ENCODE peak calls at places on chromosome 9, in eight cellular contexts. I is A549, D is GM12878, M is endothelial cell of umbilical vein, U is HCT116, Q is H1, W is HepG2, C is K562. B is an unnamed sample.

GRCh38 chr9:14806941-14807340 is 84.4 kb upstream of the CER1 start:
- DNase-seq in I (no peak), D (no peak), M (no peak), U (no peak), Q (no peak), W (no peak), C (no peak), B (no peak)

GRCh38 chr9:84002344-84002743 is 21.7 kb downstream of the RMI1 start:
- DNase-seq in I (no peak), D (no peak), M (peak; percentile 35), U (no peak), Q (no peak), W (no peak), C (no peak), B (no peak)

GRCh38 chr9:98438701-98439100 is 183.3 kb upstream of the TBC1D2 start:
- DNase-seq in I (no peak), D (no peak), M (no peak), U (no peak), Q (no peak), W (no peak), C (no peak), B (no peak)

GRCh38 chr9:135339378-135339973 is 140.1 kb upstream of the PPP1R26 start:
- DNase-seq in I (no peak), D (no peak), M (no peak), U (no peak), Q (no peak), W (no peak), C (no peak), B (no peak)

GRCh38 chr9:6782981-6783380 is 25.2 kb downstream of the KDM4C start:
- DNase-seq in I (no peak), D (no peak), M (no peak), U (no peak), Q (no peak), W (no peak), C (no peak), B (no peak)

GRCh38 chr9:20593551-20593950 is 28.7 kb downstream of the MLLT3 start:
- DNase-seq in I (no peak), D (no peak), M (peak; percentile 43), U (no peak), Q (no peak), W (no peak), C (no peak), B (no peak)

GRCh38 chr9:114811969-114812636 is 6.3 kb upstream of the TNFSF15 start:
- DNase-seq in I (no peak), D (no peak), M (no peak), U (no peak), Q (no peak), W (no peak), C (no peak), B (no peak)

GRCh38 chr9:113349434-113350337 is at the start of gene BSPRY:
- DNase-seq in I (peak; percentile 22), D (no peak), M (no peak), U (peak; percentile 18), Q (no peak), W (no peak), C (no peak), B (peak; percentile 40)

GRCh38 chr9:33439731-33440130 is 7.7 kb downstream of the AQP3 start:
- DNase-seq in I (no peak), D (no peak), M (no peak), U (no peak), Q (no peak), W (no peak), C (no peak), B (no peak)

GRCh38 chr9:137195525-137196220 is 4.9 kb downstream of the TPRN start:
- DNase-seq in I (no peak), D (no peak), M (no peak), U (no peak), Q (no peak), W (no peak), C (no peak), B (no peak)

GRCh38 chr9:92438900-92439526 is 14.7 kb upstream of the OMD start:
- DNase-seq in I (no peak), D (no peak), M (peak; percentile 38), U (peak; percentile 3), Q (no peak), W (no peak), C (no peak), B (peak; percentile 4)

GRCh38 chr9:22010881-22011625 is 1.9 kb upstream of the CDKN2B start:
- DNase-seq in I (no peak), D (no peak), M (peak; percentile 54), U (no peak), Q (no peak), W (peak; percentile 20), C (no peak), B (no peak)

GRCh38 chr9:34310205-34310604 is 18.9 kb downstream of the KIF24 start:
- DNase-seq in I (no peak), D (no peak), M (no peak), U (no peak), Q (no peak), W (no peak), C (no peak), B (no peak)

DNA sequence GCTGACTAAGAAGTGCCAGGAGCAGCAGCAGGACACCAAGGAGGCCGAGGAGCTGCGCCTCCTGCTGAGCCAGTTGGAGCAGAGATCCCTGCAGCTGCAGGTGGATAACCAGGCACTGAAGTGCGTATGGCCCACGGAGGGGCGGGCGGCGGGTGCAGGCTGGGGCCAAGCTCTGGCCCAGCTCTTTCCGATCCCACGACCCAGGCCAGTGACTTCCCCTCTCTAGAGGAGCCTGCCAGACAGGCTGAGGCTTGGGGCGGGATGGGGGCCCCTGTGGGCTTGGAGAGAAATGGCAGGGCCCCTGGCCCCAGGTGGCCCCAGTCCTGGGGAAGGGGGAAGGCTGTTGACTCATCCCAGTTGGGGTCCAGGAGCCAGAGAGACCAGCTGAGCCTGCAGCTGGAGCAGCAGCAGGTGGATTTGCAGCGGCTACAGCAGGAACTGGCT is 3.6 kb downstream of the PTRH1 start:
- DNase-seq in I (no peak), D (no peak), M (no peak), U (no peak), Q (no peak), W (no peak), C (no peak), B (peak; percentile 66)
- TF ChIP-seq MAX in I (no peak), D (no peak), M (no peak), U (no peak), Q (no peak), W (no peak), C (no peak), B (no peak)

GRCh38 chr9:121601234-121601633 is 50.2 kb upstream of the DAB2IP start:
- DNase-seq in I (no peak), D (no peak), M (no peak), U (no peak), Q (no peak), W (peak; percentile 44), C (no peak), B (peak; percentile 86)

GRCh38 chr9:121598167-121599000 is 53.0 kb upstream of the DAB2IP start:
- DNase-seq in I (no peak), D (no peak), M (no peak), U (peak; percentile 67), Q (peak; percentile 81), W (no peak), C (no peak), B (no peak)

GRCh38 chr9:121599872-121600585 is 51.4 kb upstream of the DAB2IP start:
- DNase-seq in I (peak; percentile 48), D (no peak), M (no peak), U (no peak), Q (no peak), W (no peak), C (no peak), B (no peak)

GRCh38 chr9:121597693-121598166 is 53.7 kb upstream of the DAB2IP start:
- DNase-seq in I (no peak), D (no peak), M (no peak), U (no peak), Q (no peak), W (no peak), C (no peak), B (no peak)

DNA sequence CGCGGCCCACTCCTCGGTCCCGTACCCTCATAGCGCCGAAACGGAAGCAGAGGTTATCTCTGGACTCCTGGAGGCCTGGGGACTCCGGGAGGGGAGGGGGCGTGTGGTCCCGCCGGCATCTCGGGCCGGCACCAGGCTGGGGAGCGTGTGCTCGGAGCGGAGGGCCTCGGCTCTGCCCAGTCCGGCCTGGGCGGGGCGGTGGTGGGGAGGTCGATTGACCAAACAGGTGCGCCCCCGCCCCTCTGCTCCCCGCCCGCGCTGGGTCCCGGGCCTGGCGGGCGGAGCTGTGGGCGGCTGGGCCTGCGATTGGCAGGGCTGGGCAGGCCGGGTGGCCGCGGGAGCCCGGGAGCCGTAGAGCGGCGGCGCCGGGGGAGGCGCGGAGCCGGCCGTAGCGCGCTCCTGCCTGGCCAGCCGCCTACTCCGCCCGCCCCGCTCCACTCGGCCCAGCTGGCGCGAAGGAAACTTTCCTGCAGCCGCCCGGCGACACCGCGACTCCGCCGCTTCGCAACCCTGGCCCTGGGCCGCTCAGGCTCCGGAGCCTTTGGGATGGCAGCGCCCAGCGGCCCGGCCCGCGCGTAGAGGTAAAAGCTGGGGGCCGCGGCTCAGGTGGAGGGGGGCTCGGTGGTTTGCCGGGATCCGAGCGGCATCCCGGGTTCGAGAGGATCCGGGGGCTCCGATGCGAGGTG is 52.1 kb upstream of the DAB2IP start:
- DNase-seq in I (peak; percentile 84), D (no peak), M (no peak), U (peak; percentile 71), Q (peak; percentile 68), W (peak; percentile 64), C (no peak), B (peak; percentile 25)
- TF ChIP-seq POLR2A in I (peak; percentile 45), D (no peak), M (no peak), U (no peak), Q (peak; percentile 42), W (no peak), C (no peak), B (no peak)

DNA sequence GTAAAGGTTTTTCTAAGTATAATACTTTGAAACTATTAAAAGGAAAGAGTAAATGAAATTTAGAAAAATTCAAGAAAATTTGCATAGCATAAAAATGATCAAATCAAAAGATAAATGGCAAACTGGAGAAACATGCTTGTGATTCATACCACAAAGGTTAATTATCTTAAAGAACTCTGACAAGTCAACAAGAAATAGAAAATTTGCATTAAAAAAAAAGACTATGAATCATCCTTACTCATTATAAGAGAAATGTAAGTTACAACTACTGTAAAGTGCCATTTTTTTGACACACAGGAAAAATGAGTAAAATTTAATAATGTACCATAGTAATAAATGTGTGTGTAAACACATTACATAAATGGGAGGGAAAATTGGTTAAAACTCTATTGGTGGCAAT is 624.4 kb upstream of the C9orf72 start:
- DNase-seq in I (no peak), D (no peak), M (no peak), U (no peak), Q (no peak), W (no peak), C (no peak), B (no peak)
- TF ChIP-seq MAX in I (no peak), D (no peak), M (no peak), U (no peak), Q (no peak), W (no peak), C (no peak), B (no peak)

DNA sequence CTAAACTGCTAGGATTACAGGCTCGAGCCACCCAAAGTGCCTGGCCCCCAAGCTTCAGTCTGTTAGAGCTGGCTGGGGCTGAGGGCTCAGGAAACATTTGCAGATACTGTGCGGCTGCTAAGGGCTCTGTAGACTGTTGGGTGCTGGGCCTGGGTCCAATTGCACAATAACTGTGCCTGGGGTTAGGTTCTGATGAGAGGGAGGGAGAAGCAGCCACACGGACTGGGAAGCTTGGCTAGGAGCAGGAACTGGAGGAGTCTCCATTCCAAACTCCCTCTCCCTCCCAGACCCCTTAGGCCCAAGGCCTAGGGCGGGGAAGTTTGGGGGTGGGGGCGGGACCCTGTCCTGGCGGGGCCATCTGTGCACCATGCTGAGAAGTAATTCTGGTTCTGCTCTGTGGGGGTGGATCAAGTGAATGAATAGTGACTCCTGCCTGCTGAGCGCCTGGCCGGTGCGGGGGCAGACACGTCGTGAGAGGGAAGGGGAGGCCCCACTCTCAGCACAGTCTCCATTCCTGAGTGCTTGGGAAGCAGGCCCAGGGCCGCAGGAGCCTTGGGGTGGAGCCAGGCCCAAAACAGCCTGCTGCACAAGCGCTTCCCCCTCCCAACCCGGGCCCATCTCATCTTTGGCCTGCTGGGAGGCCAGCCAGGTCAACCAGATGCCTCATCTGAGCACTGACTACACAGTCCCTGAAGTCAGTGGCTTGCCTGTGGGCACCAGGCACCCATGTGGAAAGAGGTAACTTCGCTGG is 1.5 kb downstream of the ASS1 start:
- DNase-seq in I (no peak), D (no peak), M (no peak), U (no peak), Q (no peak), W (peak; percentile 38), C (peak; percentile 44), B (peak; percentile 91)
- TF ChIP-seq POLR2A in I (no peak), D (no peak), M (no peak), U (no peak), Q (no peak), W (no peak), C (no peak), B (no peak)

B was measured in NB4.